ENCODE peak calls at places on chromosome 5, in eight cellular contexts. B is stimulated activated CD8-positive, alpha-beta memory T cell treated with anti-CD3 and anti-CD28 coated beads, Interleukin-15, amount 100 ng/mL, for 1 hour; M is hepatic stellate cell; O is M059J; D is astrocyte of the spinal cord; T is progenitor cell of endocrine pancreas; Q is G401; L is AG09309. E is an unnamed sample.

GRCh38 chr5:131984945-131985665 is 26.4 kb downstream of the ACSL6 start:
- DNase-seq in M (no peak), D (no peak), Q (no peak), T (no peak), L (no peak), B (no peak), O (no peak), E (no peak)

GRCh38 chr5:141420855-141421488 is at the start of gene PCDHGA11:
- DNase-seq in B (no peak), O (no peak), Q (no peak), T (no peak), D (peak), M (no peak), L (no peak), E (no peak)

GRCh38 chr5:137462816-137463520 is 36.2 kb downstream of the SPOCK1 start:
- DNase-seq in O (peak), T (no peak), Q (no peak), L (no peak), D (no peak), B (no peak), M (no peak), E (peak)

GRCh38 chr5:139361821-139362429 is 20.3 kb downstream of the PAIP2 start:
- DNase-seq in D (no peak), B (no peak), Q (no peak), M (no peak), L (no peak), T (no peak), O (no peak), E (no peak)

GRCh38 chr5:14110196-14110595 is 32.9 kb upstream of the TRIO start:
- DNase-seq in O (no peak), D (peak), L (no peak), M (no peak), B (no peak), Q (no peak), T (no peak), E (no peak)

GRCh38 chr5:124670672-124671592 is 75.5 kb downstream of the ZNF608 start:
- DNase-seq in O (no peak), T (no peak), D (no peak), Q (peak), L (no peak), M (no peak), B (no peak), E (no peak)

GRCh38 chr5:5188377-5189020 is 48.4 kb downstream of the ADAMTS16 start:
- DNase-seq in M (no peak), B (no peak), Q (no peak), D (no peak), L (no peak), T (no peak), O (no peak), E (no peak)

GRCh38 chr5:45695011-45695667 is 1.0 kb downstream of the HCN1 start:
- DNase-seq in L (no peak), Q (peak), D (no peak), B (no peak), M (no peak), T (peak), O (no peak), E (no peak)

GRCh38 chr5:67234671-67235176 is 38.1 kb upstream of the CD180 start:
- DNase-seq in B (no peak), Q (peak), L (no peak), T (no peak), M (peak), O (peak), D (peak), E (peak)

GRCh38 chr5:132180134-132180745 is 47.4 kb downstream of the P4HA2 start:
- DNase-seq in O (peak), L (peak), M (peak), Q (peak), T (no peak), B (no peak), D (peak), E (peak)

GRCh38 chr5:177987326-177987725 is 8.7 kb downstream of the PROP1 start:
- DNase-seq in Q (no peak), D (no peak), T (no peak), B (no peak), M (no peak), L (no peak), O (no peak), E (no peak)

GRCh38 chr5:96794757-96795156 is 13.0 kb downstream of the ERAP1 start:
- DNase-seq in M (no peak), L (no peak), B (no peak), Q (no peak), T (no peak), O (no peak), D (no peak), E (no peak)

E was measured in MG63.